ENCODE peak calls at places on chromosome 4, in seven cellular contexts. J is activated CD8-positive, alpha-beta memory T cell treated with anti-CD3 and anti-CD28 coated beads for 24 hours; E is DMS79; Z is AG08395; H is dermis microvascular lymphatic vessel endothelial cell; L is NCI-H1105; I is nucleus accumbens. A is an unnamed sample.

GRCh38 chr4:46196086-46196485 is 72.2 kb upstream of the GABRG1 start:
- DNase-seq in E (no peak), J (no peak), H (no peak), L (no peak), I (no peak), Z (no peak), A (no peak)

GRCh38 chr4:77917075-77917474 is 54.4 kb downstream of the MRPL1 start:
- DNase-seq in L (peak; percentile 57), H (peak; percentile 19), I (no peak), J (no peak), Z (no peak), E (peak; percentile 54), A (no peak)

GRCh38 chr4:142875117-142875516 is 29.0 kb upstream of the INPP4B start:
- DNase-seq in J (no peak), L (no peak), Z (no peak), E (no peak), H (no peak), I (no peak), A (no peak)

GRCh38 chr4:87270825-87271224 is 50.4 kb upstream of the KLHL8 start:
- DNase-seq in L (no peak), I (no peak), J (no peak), E (no peak), Z (no peak), H (no peak), A (no peak)

GRCh38 chr4:13547563-13548041 is 3.3 kb upstream of the NKX3-2 start:
- DNase-seq in H (no peak), L (no peak), J (peak; percentile 67), Z (no peak), E (no peak), I (no peak), A (no peak)

GRCh38 chr4:7299908-7300710 is 107.8 kb downstream of the SORCS2 start:
- DNase-seq in J (no peak), Z (no peak), L (no peak), H (no peak), I (no peak), E (no peak), A (no peak)

GRCh38 chr4:25065451-25065850 is 34.7 kb upstream of the LGI2 start:
- DNase-seq in H (no peak), E (peak; percentile 84), J (no peak), Z (no peak), L (no peak), I (no peak), A (no peak)

GRCh38 chr4:113223001-113223400 is 173.5 kb downstream of the ANK2 start:
- DNase-seq in Z (peak; percentile 10), L (no peak), J (no peak), H (no peak), I (no peak), E (no peak), A (no peak)

GRCh38 chr4:105154576-105154975 is 7.9 kb downstream of the TET2 start:
- DNase-seq in H (no peak), L (no peak), I (no peak), Z (no peak), E (no peak), J (no peak), A (no peak)

GRCh38 chr4:148330161-148330560 is 112.1 kb downstream of the NR3C2 start:
- DNase-seq in E (no peak), Z (no peak), H (no peak), J (no peak), I (no peak), L (no peak), A (no peak)